ENCODE peak calls at places on chromosome X, in nine cellular contexts. L, X, I, P, N, Z, D, E and R are unnamed samples. For H3K27me3 and H3K36me3, the result is how much of the 10 kb centered on the place peaks cover.

GRCh38 chrX:2708016-2708415 is 16.9 kb downstream of the CD99 start:
- DNase-seq in E (no peak), I (no peak), P (no peak), X (no peak), D (peak), N (no peak), Z (no peak), L (no peak), R (no peak)

GRCh38 chrX:9312922-9313867 is 151.7 kb upstream of the TBL1X start:
- DNase-seq in E (peak), L (no peak), Z (peak), N (peak), P (no peak), I (no peak), X (no peak), D (peak), R (peak)

GRCh38 chrX:139932901-139933796 is at the start of gene ATP11C:
- DNase-seq in E (peak), X (peak), I (peak), D (peak), L (peak), Z (peak), N (peak), P (peak), R (peak)

GRCh38 chrX:86002076-86002896 is 45.1 kb downstream of the CHM start:
- DNase-seq in L (peak), X (peak), E (no peak), P (no peak), I (peak), N (peak), D (peak), Z (no peak), R (no peak)

GRCh38 chrX:55695227-55696018 is 22.1 kb upstream of the RRAGB start:
- DNase-seq in I (no peak), Z (no peak), D (no peak), L (no peak), P (no peak), E (no peak), X (no peak), N (no peak), R (no peak)

GRCh38 chrX:102720237-102721168 is at the start of gene GPRASP3:
- DNase-seq in E (peak), I (no peak), P (peak), Z (peak), N (peak), X (peak), D (peak), L (peak), R (peak)

GRCh38 chrX:132875705-132876508 is 82.5 kb downstream of the HS6ST2 start:
- DNase-seq in X (no peak), Z (no peak), P (no peak), E (no peak), D (no peak), N (no peak), L (no peak), I (peak), R (peak)

GRCh38 chrX:107659768-107660167 is 31.5 kb downstream of the PRPS1 start:
- DNase-seq in E (peak), L (peak), I (no peak), X (peak), N (no peak), Z (no peak), P (no peak), D (no peak), R (peak)

GRCh38 chrX:16067886-16068515 is 55.4 kb upstream of the GRPR start:
- DNase-seq in E (no peak), D (no peak), N (no peak), L (no peak), X (no peak), I (no peak), Z (no peak), P (no peak), R (no peak)

GRCh38 chrX:21398424-21398823 is 24.2 kb downstream of the CNKSR2 start:
- DNase-seq in X (no peak), L (peak), P (no peak), N (no peak), I (no peak), Z (no peak), E (no peak), D (no peak), R (no peak)

GRCh38 chrX:19760345-19760744 is 127.1 kb downstream of the SH3KBP1 start:
- DNase-seq in E (peak), I (no peak), D (no peak), X (no peak), N (no peak), L (peak), P (no peak), Z (no peak), R (no peak)

GRCh38 chrX:153459976-153460375 is 10.4 kb downstream of the HAUS7 start:
- DNase-seq in P (no peak), D (no peak), I (no peak), N (peak), E (no peak), X (peak), Z (no peak), L (peak), R (no peak)

GRCh38 chrX:11381464-11381863 is 88.3 kb downstream of the AMELX start:
- DNase-seq in E (peak), D (no peak), X (peak), P (peak), N (peak), Z (no peak), L (peak), I (peak), R (peak)

GRCh38 chrX:82961129-82961528 is 547.0 kb upstream of the POU3F4 start:
- DNase-seq in N (no peak), D (no peak), L (no peak), X (no peak), I (peak), E (no peak), P (no peak), Z (no peak), R (no peak)

GRCh38 chrX:20063716-20064351 is 52.9 kb downstream of the MAP7D2 start:
- DNase-seq in I (no peak), N (no peak), L (no peak), P (no peak), X (peak), E (no peak), Z (no peak), D (no peak), R (peak)

GRCh38 chrX:79330022-79330421 is 37.1 kb downstream of the ITM2A start:
- DNase-seq in E (no peak), L (no peak), X (no peak), P (no peak), I (no peak), Z (no peak), D (no peak), N (no peak), R (peak)

GRCh38 chrX:85243761-85244410 is at the start of the genes SATL1 and ZNF711:
- DNase-seq in X (peak), E (peak), Z (peak), I (peak), L (peak), P (peak), D (peak), N (peak), R (peak)

GRCh38 chrX:153055827-153056748 is at the start of gene PNMA3:
- DNase-seq in Z (no peak), P (no peak), X (no peak), I (no peak), D (no peak), N (peak), L (no peak), E (peak), R (peak)

GRCh38 chrX:65668362-65669310 is 1.2 kb downstream of the MSN start:
- DNase-seq in N (peak), I (peak), E (peak), X (peak), D (peak), Z (peak), P (peak), L (peak), R (peak)

GRCh38 chrX:87517571-87518141 is at the start of gene KLHL4:
- DNase-seq in N (peak), X (peak), E (no peak), L (peak), Z (no peak), D (no peak), I (peak), P (no peak), R (peak)
- H3K4me3 ChIP-seq in N (no peak), X (peak), E (no peak), L (peak), Z (peak), D (peak), I (peak), P (peak), R (peak)

GRCh38 chrX:35733879-35734278 is 64.3 kb upstream of the MAGEB16 start:
- DNase-seq in X (no peak), Z (no peak), E (no peak), N (no peak), I (no peak), L (no peak), D (no peak), P (no peak), R (no peak)
- H3K27me3 ChIP-seq in X (under half), Z (under half), E (under half), N (under half), I (under half), L (under half), D (under half), P (under half), R (half or more)

GRCh38 chrX:1385251-1385794 is 6.6 kb downstream of the SLC25A6 start:
- DNase-seq in Z (no peak), E (peak), P (no peak), L (no peak), N (no peak), I (no peak), D (peak), X (no peak), R (peak)

GRCh38 chrX:1386338-1387127 is 5.4 kb downstream of the SLC25A6 start:
- DNase-seq in Z (no peak), I (no peak), D (peak), L (no peak), E (peak), X (no peak), N (no peak), P (no peak), R (peak)

GRCh38 chrX:1387141-1387776 is 4.7 kb downstream of the SLC25A6 start:
- DNase-seq in X (no peak), P (no peak), N (no peak), E (peak), L (no peak), D (peak), I (no peak), Z (no peak), R (peak)

GRCh38 chrX:1384738-1385250 is 7.1 kb downstream of the SLC25A6 start:
- DNase-seq in I (no peak), L (no peak), X (no peak), P (no peak), D (peak), Z (no peak), N (no peak), E (peak), R (peak)

DNA sequence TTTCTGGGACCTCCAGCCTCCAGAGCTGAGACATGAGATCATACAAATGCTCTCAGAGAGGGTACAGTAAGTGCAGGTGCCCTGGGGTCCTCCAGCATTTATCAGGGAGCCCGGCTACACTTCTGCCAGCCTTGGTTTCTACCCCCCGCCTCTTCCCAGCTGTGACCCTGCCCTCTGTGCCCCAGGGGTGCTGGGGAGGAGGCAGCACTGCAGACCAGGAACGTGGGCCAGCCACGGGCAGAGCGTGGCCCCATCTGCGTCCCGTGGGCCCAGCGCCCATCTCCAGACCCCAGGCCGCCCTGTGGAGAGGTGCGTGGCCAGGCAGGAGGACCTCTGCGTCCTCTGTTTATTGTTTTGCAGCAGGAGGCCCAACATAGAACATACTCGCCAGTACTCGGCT is 6.1 kb downstream of the SLC25A6 start:
- DNase-seq in L (no peak), P (no peak), Z (no peak), N (no peak), E (peak), X (no peak), D (peak), I (no peak), R (peak)
- H3K36me3 ChIP-seq in L (under half), P (half or more), Z (half or more), N (half or more), E (half or more), X (half or more), D (half or more), I (half or more), R (half or more)

DNA sequence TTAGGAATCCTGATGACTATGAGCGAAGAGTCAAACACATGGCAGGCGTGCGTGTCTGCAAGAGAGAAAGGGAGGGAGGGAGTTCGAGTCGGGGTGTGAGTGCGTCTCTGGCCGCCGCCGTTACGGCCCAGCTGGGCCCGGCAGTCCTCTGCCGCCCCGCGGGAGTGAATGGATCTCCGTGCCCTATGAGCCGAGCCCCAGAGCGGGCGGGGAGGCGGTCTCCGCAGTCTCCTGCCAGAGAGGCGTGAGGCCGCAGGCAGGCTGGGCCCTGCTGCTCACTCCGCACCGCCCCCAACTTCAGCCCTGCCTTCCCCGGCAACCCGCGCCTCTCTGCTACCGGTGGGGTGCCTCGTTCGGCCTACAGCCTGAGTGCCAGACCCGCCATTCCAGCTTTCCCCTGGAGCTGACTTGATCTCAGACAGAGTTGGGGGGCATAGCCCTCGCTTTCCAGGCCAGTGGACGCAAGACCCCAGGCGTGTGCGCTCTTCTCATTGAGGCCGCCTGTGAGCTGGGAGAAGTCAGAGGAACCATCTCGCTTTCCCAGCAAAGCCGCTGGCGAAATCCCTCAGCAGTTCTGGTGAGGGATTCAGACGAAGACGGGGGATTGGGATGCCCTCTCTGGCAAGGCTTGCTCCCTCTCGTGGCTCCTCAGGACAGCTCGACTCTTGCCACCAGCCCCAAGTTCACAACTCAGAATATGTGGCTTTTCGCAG is 1.4 kb downstream of the SLC16A2 start:
- DNase-seq in P (peak), N (peak), X (peak), E (peak), D (peak), Z (peak), I (peak), L (peak), R (peak)
- H3K4me3 ChIP-seq in P (peak), N (no peak), X (peak), E (peak), D (no peak), Z (peak), I (peak), L (peak), R (peak)

GRCh38 chrX:69318651-69319305 is 153.5 kb upstream of the PJA1 start:
- DNase-seq in N (no peak), D (no peak), P (no peak), L (no peak), I (peak), E (peak), Z (no peak), X (no peak), R (peak)

GRCh38 chrX:69321006-69321655 is 155.9 kb upstream of the PJA1 start:
- DNase-seq in P (no peak), L (no peak), D (no peak), N (no peak), E (peak), I (no peak), X (no peak), Z (no peak), R (peak)

GRCh38 chrX:69319376-69319775 is 154.1 kb upstream of the PJA1 start:
- DNase-seq in D (no peak), Z (no peak), N (no peak), I (no peak), E (peak), P (no peak), X (no peak), L (no peak), R (no peak)

GRCh38 chrX:69321789-69322188 is 156.5 kb upstream of the PJA1 start:
- DNase-seq in X (no peak), E (peak), I (no peak), P (no peak), N (no peak), D (no peak), L (no peak), Z (no peak), R (peak)

GRCh38 chrX:69320116-69320515 is 154.9 kb upstream of the PJA1 start:
- DNase-seq in I (no peak), X (no peak), L (no peak), N (no peak), P (no peak), E (peak), D (no peak), Z (no peak), R (peak)
- H3K27me3 ChIP-seq in I (under half), X (under half), L (under half), N (under half), P (under half), E (under half), D (under half), Z (under half), R (under half)

DNA sequence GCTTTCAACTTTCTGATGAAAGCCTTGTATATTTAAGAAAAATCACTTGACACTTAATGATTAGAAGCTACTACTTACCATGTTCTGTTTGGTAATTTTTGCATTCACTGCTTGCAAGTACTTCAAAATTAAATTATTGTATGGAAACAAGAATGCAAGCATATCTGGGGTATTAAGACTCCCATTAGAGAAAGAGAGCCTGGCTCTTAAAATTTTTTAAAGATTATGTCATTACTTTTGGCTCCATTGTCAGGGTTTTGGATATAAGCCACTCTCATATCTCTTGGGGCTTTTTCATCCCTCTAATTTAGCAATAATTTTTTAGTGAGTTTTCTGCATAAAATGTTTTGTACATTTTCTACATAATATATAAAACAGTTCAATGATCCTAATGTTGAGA is 49.4 kb downstream of the SLC9A6 start:
- DNase-seq in L (peak), Z (no peak), E (no peak), X (no peak), N (no peak), I (no peak), D (no peak), P (no peak), R (no peak)
- H3K36me3 ChIP-seq in L (under half), Z (under half), E (under half), X (under half), N (under half), I (under half), D (under half), P (under half), R (under half)

DNA sequence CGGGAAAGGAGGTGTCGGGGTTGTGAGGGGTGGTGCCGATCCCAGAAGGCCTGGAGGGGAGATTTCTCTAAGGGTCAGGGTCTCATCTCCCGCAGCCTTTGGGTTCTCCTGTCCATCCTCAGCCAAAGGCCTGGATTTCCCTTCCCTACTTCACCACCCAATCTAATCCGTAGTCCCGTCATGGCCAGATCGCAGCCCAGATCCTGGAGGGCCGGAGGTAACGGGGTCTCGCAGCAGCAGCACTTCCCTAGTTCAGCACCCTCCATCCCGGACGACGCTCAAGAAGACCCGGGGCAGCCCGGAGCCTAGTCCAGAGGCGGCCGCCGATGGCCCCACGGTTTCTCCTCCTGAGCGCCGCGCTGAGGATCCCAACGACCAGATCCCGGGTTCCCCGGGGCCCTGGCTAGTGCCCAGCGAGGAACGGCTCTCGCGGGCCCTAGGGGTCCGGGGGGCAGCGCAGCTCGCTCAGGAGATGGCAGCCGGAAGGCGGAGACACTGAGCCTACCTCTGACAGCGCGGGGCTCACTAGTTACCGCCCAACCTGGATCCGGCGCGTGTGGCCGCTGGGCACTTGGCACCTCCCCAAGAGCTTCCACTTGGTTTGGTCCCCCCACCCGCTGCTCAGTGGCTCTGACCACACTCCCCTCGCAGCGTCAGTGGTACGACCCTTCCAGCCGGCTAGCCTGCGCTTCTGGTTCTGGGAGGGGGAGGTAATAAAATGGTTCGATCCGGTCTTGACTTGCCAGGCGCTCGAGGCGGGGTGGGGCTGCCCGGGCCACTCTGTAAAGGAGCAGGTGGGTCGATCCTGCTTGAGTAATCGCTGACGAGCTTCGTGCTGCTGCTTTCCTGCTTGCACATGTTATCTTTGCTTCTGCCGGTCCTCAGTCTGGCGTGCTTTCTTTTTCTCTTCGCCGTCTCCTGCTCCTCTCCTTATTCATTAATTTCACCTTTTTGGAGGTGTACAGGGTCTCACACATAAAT is 3.6 kb downstream of the MAGIX start:
- DNase-seq in P (peak), X (peak), L (peak), Z (peak), E (peak), I (no peak), D (peak), N (peak), R (peak)
- H3K4me3 ChIP-seq in P (peak), X (peak), L (peak), Z (peak), E (no peak), I (peak), D (peak), N (no peak), R (peak)

DNA sequence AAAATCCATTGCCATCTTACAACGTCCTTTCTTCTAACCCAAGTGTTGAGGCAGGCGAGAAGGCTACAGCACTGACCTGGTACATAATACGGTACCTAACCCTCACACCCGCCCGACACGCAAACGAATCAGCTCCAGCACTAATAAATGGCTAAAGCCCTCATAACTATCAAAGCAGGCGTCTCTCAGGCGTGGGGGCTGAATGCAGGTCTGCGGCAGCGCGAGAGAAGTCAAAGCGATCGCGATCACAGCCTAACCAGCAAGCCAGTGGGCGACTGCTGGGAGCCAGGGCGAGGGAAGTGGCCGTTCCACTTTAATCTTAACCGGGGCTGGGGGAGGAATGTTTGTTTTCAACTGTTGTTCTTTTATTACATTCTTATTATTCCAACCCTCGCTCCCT is 1.5 kb downstream of the CDX4 start:
- DNase-seq in E (no peak), D (peak), X (no peak), Z (no peak), L (no peak), I (no peak), N (no peak), P (no peak), R (peak)
- H3K27me3 ChIP-seq in E (under half), D (under half), X (under half), Z (under half), L (under half), I (under half), N (under half), P (under half), R (under half)